ENCODE peak calls at places on chromosomes 4 and X, in nine cellular contexts. One of them, this sample, is unnamed.
A peak's percentile ranks its signal among the peaks of the same experiment; 100 is the strongest.

GRCh38 chrX:69016220-69016941 is 148.9 kb downstream of the PJA1 start:
- DNase-seq in substantia nigra: no peak
- DNase-seq in GM04504: no peak
- DNase-seq in AG08395: no peak
- DNase-seq in OCI-M1: no peak
- DNase-seq in SK-MEL-5: no peak
- DNase-seq in NCI-H1417: no peak
- DNase-seq in activated naive CD8-positive, alpha-beta T cell treated with anti-CD3 and anti-CD28 coated beads, Interleukin-2, amount 50 U/mL, for 16 hours: no peak
- DNase-seq in NB4: no peak
- DNase-seq in this sample: no peak

GRCh38 chrX:40096395-40097091 is 1.2 kb downstream of the BCOR start:
- DNase-seq in activated naive CD8-positive, alpha-beta T cell treated with anti-CD3 and anti-CD28 coated beads, Interleukin-2, amount 50 U/mL, for 16 hours: peak; percentile 38
- DNase-seq in NCI-H1417: peak; percentile 71
- DNase-seq in AG08395: no peak
- DNase-seq in NB4: peak; percentile 70
- DNase-seq in OCI-M1: peak; percentile 68
- DNase-seq in SK-MEL-5: no peak
- DNase-seq in substantia nigra: peak; percentile 51
- DNase-seq in GM04504: no peak
- DNase-seq in this sample: no peak

GRCh38 chr4:69308634-69309033 is 28.4 kb downstream of the UGT2B28 start:
- DNase-seq in NB4: peak; percentile 43
- DNase-seq in OCI-M1: peak; percentile 82
- DNase-seq in SK-MEL-5: no peak
- DNase-seq in activated naive CD8-positive, alpha-beta T cell treated with anti-CD3 and anti-CD28 coated beads, Interleukin-2, amount 50 U/mL, for 16 hours: no peak
- DNase-seq in substantia nigra: no peak
- DNase-seq in GM04504: no peak
- DNase-seq in NCI-H1417: no peak
- DNase-seq in AG08395: no peak
- DNase-seq in this sample: no peak

GRCh38 chrX:5724123-5724522 is 504.5 kb downstream of the NLGN4X start:
- DNase-seq in AG08395: no peak
- DNase-seq in SK-MEL-5: no peak
- DNase-seq in OCI-M1: no peak
- DNase-seq in substantia nigra: no peak
- DNase-seq in NCI-H1417: no peak
- DNase-seq in NB4: no peak
- DNase-seq in activated naive CD8-positive, alpha-beta T cell treated with anti-CD3 and anti-CD28 coated beads, Interleukin-2, amount 50 U/mL, for 16 hours: no peak
- DNase-seq in GM04504: no peak
- DNase-seq in this sample: no peak

GRCh38 chrX:152632445-152633097 is 5.1 kb upstream of the GABRQ start:
- DNase-seq in substantia nigra: peak; percentile 13
- DNase-seq in NCI-H1417: peak; percentile 72
- DNase-seq in GM04504: peak; percentile 27
- DNase-seq in AG08395: peak; percentile 48
- DNase-seq in OCI-M1: peak; percentile 69
- DNase-seq in activated naive CD8-positive, alpha-beta T cell treated with anti-CD3 and anti-CD28 coated beads, Interleukin-2, amount 50 U/mL, for 16 hours: no peak
- DNase-seq in NB4: peak; percentile 21
- DNase-seq in SK-MEL-5: peak; percentile 59
- DNase-seq in this sample: peak; percentile 43

GRCh38 chr4:184282251-184282713 is 64.6 kb upstream of the ENPP6 start:
- DNase-seq in NB4: no peak
- DNase-seq in substantia nigra: no peak
- DNase-seq in SK-MEL-5: no peak
- DNase-seq in OCI-M1: no peak
- DNase-seq in GM04504: no peak
- DNase-seq in NCI-H1417: peak; percentile 75
- DNase-seq in AG08395: no peak
- DNase-seq in activated naive CD8-positive, alpha-beta T cell treated with anti-CD3 and anti-CD28 coated beads, Interleukin-2, amount 50 U/mL, for 16 hours: no peak
- DNase-seq in this sample: no peak

GRCh38 chr4:37489697-37490096 is 196.5 kb downstream of the RELL1 start:
- DNase-seq in NB4: no peak
- DNase-seq in OCI-M1: no peak
- DNase-seq in GM04504: no peak
- DNase-seq in NCI-H1417: no peak
- DNase-seq in AG08395: no peak
- DNase-seq in SK-MEL-5: no peak
- DNase-seq in substantia nigra: no peak
- DNase-seq in activated naive CD8-positive, alpha-beta T cell treated with anti-CD3 and anti-CD28 coated beads, Interleukin-2, amount 50 U/mL, for 16 hours: no peak
- DNase-seq in this sample: no peak

GRCh38 chr4:32847466-32847865 is 2127.3 kb downstream of the PCDH7 start:
- DNase-seq in AG08395: no peak
- DNase-seq in GM04504: no peak
- DNase-seq in NCI-H1417: no peak
- DNase-seq in NB4: peak; percentile 15
- DNase-seq in OCI-M1: peak; percentile 26
- DNase-seq in activated naive CD8-positive, alpha-beta T cell treated with anti-CD3 and anti-CD28 coated beads, Interleukin-2, amount 50 U/mL, for 16 hours: no peak
- DNase-seq in substantia nigra: no peak
- DNase-seq in SK-MEL-5: no peak
- DNase-seq in this sample: no peak

GRCh38 chrX:30957753-30958152 is 68.7 kb upstream of the TAB3 start:
- DNase-seq in NCI-H1417: no peak
- DNase-seq in OCI-M1: no peak
- DNase-seq in AG08395: peak; percentile 60
- DNase-seq in activated naive CD8-positive, alpha-beta T cell treated with anti-CD3 and anti-CD28 coated beads, Interleukin-2, amount 50 U/mL, for 16 hours: no peak
- DNase-seq in SK-MEL-5: no peak
- DNase-seq in NB4: no peak
- DNase-seq in substantia nigra: no peak
- DNase-seq in GM04504: peak; percentile 33
- DNase-seq in this sample: no peak

GRCh38 chr4:111937368-111937767 is 207.9 kb upstream of the FAM241A start:
- DNase-seq in AG08395: peak; percentile 50
- DNase-seq in OCI-M1: peak; percentile 77
- DNase-seq in substantia nigra: no peak
- DNase-seq in activated naive CD8-positive, alpha-beta T cell treated with anti-CD3 and anti-CD28 coated beads, Interleukin-2, amount 50 U/mL, for 16 hours: no peak
- DNase-seq in GM04504: peak; percentile 33
- DNase-seq in NCI-H1417: peak; percentile 83
- DNase-seq in SK-MEL-5: peak; percentile 87
- DNase-seq in NB4: peak; percentile 42
- DNase-seq in this sample: no peak

This sample was measured in progenitor cell of endocrine pancreas.